ENCODE peak calls at places on chromosome 19, in five cellular contexts. One of them, this sample, is unnamed.
A peak's percentile ranks its signal among the peaks of the same experiment; 100 is the strongest.

GRCh38 chr19:46616631-46617322 is 8.1 kb downstream of the PTGIR start:
- DNase-seq in psoas muscle: no peak
- DNase-seq in heart right ventricle: peak; percentile 71
- DNase-seq in IMR-90: peak; percentile 85
- DNase-seq in gastrocnemius medialis: no peak
- DNase-seq in this sample: no peak

GRCh38 chr19:54875506-54875905 is 1.5 kb downstream of the FCAR start:
- DNase-seq in psoas muscle: no peak
- DNase-seq in heart right ventricle: no peak
- DNase-seq in IMR-90: no peak
- DNase-seq in gastrocnemius medialis: no peak
- DNase-seq in this sample: no peak

GRCh38 chr19:32869369-32870153 is at the start of gene SLC7A9:
- DNase-seq in psoas muscle: no peak
- DNase-seq in heart right ventricle: no peak
- DNase-seq in IMR-90: no peak
- DNase-seq in gastrocnemius medialis: no peak
- DNase-seq in this sample: no peak

GRCh38 chr19:36528921-36529518 is 949 bp upstream of the ZNF260 start:
- DNase-seq in psoas muscle: no peak
- DNase-seq in heart right ventricle: no peak
- DNase-seq in IMR-90: no peak
- DNase-seq in gastrocnemius medialis: no peak
- DNase-seq in this sample: no peak

GRCh38 chr19:4198467-4199126 is 16.1 kb downstream of the ANKRD24 start:
- DNase-seq in psoas muscle: no peak
- DNase-seq in heart right ventricle: no peak
- DNase-seq in IMR-90: no peak
- DNase-seq in gastrocnemius medialis: no peak
- DNase-seq in this sample: no peak

GRCh38 chr19:33259532-33259931 is 33.9 kb upstream of the SLC7A10 start:
- DNase-seq in psoas muscle: no peak
- DNase-seq in heart right ventricle: no peak
- DNase-seq in IMR-90: no peak
- DNase-seq in gastrocnemius medialis: no peak
- DNase-seq in this sample: no peak

GRCh38 chr19:50460161-50460765 is 16.0 kb upstream of the EMC10 start:
- DNase-seq in psoas muscle: no peak
- DNase-seq in heart right ventricle: no peak
- DNase-seq in IMR-90: peak; percentile 50
- DNase-seq in gastrocnemius medialis: no peak
- DNase-seq in this sample: no peak

GRCh38 chr19:38401148-38401547 is 1.7 kb upstream of the FAM98C start:
- DNase-seq in psoas muscle: no peak
- DNase-seq in heart right ventricle: no peak
- DNase-seq in IMR-90: peak; percentile 50
- DNase-seq in gastrocnemius medialis: no peak
- DNase-seq in this sample: no peak

GRCh38 chr19:4051175-4052101 is 15.3 kb downstream of the ZBTB7A start:
- DNase-seq in psoas muscle: peak; percentile 65
- DNase-seq in heart right ventricle: no peak
- DNase-seq in IMR-90: peak; percentile 55
- DNase-seq in gastrocnemius medialis: no peak
- DNase-seq in this sample: no peak

GRCh38 chr19:10068205-10068604 is 17.9 kb upstream of the SHFL start:
- DNase-seq in psoas muscle: no peak
- DNase-seq in heart right ventricle: no peak
- DNase-seq in IMR-90: no peak
- DNase-seq in gastrocnemius medialis: no peak
- DNase-seq in this sample: no peak

GRCh38 chr19:3668331-3669133 is 31.7 kb downstream of the PIP5K1C start:
- DNase-seq in psoas muscle: no peak
- DNase-seq in heart right ventricle: no peak
- DNase-seq in IMR-90: peak; percentile 39
- DNase-seq in gastrocnemius medialis: no peak
- DNase-seq in this sample: no peak

GRCh38 chr19:49514151-49514550 is 1.7 kb downstream of the FCGRT start:
- DNase-seq in psoas muscle: no peak
- DNase-seq in heart right ventricle: no peak
- DNase-seq in IMR-90: no peak
- DNase-seq in gastrocnemius medialis: no peak
- DNase-seq in this sample: no peak

GRCh38 chr19:44705502-44706010 is 6.6 kb downstream of the CEACAM16 start:
- DNase-seq in psoas muscle: no peak
- DNase-seq in heart right ventricle: no peak
- DNase-seq in IMR-90: no peak
- DNase-seq in gastrocnemius medialis: no peak
- DNase-seq in this sample: no peak

GRCh38 chr19:44626067-44626624 is 12.8 kb downstream of the IGSF23 start:
- DNase-seq in psoas muscle: no peak
- DNase-seq in heart right ventricle: no peak
- DNase-seq in IMR-90: peak; percentile 99
- DNase-seq in gastrocnemius medialis: no peak
- DNase-seq in this sample: no peak

GRCh38 chr19:55651236-55651635 is 3.2 kb downstream of the CCDC106 start:
- DNase-seq in psoas muscle: no peak
- DNase-seq in heart right ventricle: no peak
- DNase-seq in IMR-90: no peak
- DNase-seq in gastrocnemius medialis: no peak
- DNase-seq in this sample: no peak

GRCh38 chr19:58170860-58171259 is 12.0 kb upstream of the ZNF274 start:
- DNase-seq in psoas muscle: no peak
- DNase-seq in heart right ventricle: no peak
- DNase-seq in IMR-90: peak; percentile 42
- DNase-seq in gastrocnemius medialis: no peak
- DNase-seq in this sample: no peak

GRCh38 chr19:54395685-54396084 is 19.6 kb upstream of the TTYH1 start:
- DNase-seq in psoas muscle: no peak
- DNase-seq in heart right ventricle: no peak
- DNase-seq in IMR-90: no peak
- DNase-seq in gastrocnemius medialis: no peak
- DNase-seq in this sample: no peak

GRCh38 chr19:13033244-13033643 is 38.0 kb downstream of the NFIX start:
- DNase-seq in psoas muscle: no peak
- DNase-seq in heart right ventricle: no peak
- DNase-seq in IMR-90: no peak
- DNase-seq in gastrocnemius medialis: no peak
- DNase-seq in this sample: no peak
- H3K27ac ChIP-seq in psoas muscle: peak overlapping the region; percentile 99
- H3K27ac ChIP-seq in heart right ventricle: peak overlapping the region; percentile 68
- H3K27ac ChIP-seq in IMR-90: no peak overlapping the region
- H3K27ac ChIP-seq in gastrocnemius medialis: peak overlapping the region; percentile 100
- H3K27ac ChIP-seq in this sample: peak overlapping the region; percentile 98

GRCh38 chr19:48492925-48493717 is 18.5 kb downstream of the LMTK3 start:
- DNase-seq in psoas muscle: peak; percentile 91
- DNase-seq in heart right ventricle: peak; percentile 95
- DNase-seq in IMR-90: peak; percentile 94
- DNase-seq in gastrocnemius medialis: peak; percentile 83
- DNase-seq in this sample: peak; percentile 87
- H3K4me3 ChIP-seq in psoas muscle: peak overlapping the region; percentile 65
- H3K4me3 ChIP-seq in heart right ventricle: peak overlapping the region; percentile 25
- H3K4me3 ChIP-seq in IMR-90: peak overlapping the region; percentile 87
- H3K4me3 ChIP-seq in gastrocnemius medialis: peak overlapping the region; percentile 51
- H3K4me3 ChIP-seq in this sample: peak overlapping the region; percentile 70

GRCh38 chr19:7488736-7489353 is at the start of gene PEX11G:
- DNase-seq in psoas muscle: peak; percentile 92
- DNase-seq in heart right ventricle: peak; percentile 96
- DNase-seq in IMR-90: peak; percentile 81
- DNase-seq in gastrocnemius medialis: peak; percentile 73
- DNase-seq in this sample: peak; percentile 45

GRCh38 chr19:7489609-7490044 is 792 bp upstream of the PEX11G start:
- DNase-seq in psoas muscle: no peak
- DNase-seq in heart right ventricle: no peak
- DNase-seq in IMR-90: no peak
- DNase-seq in gastrocnemius medialis: no peak
- DNase-seq in this sample: no peak

GRCh38 chr19:7494416-7495098 is 5.7 kb upstream of the PEX11G start:
- DNase-seq in psoas muscle: peak; percentile 40
- DNase-seq in heart right ventricle: peak; percentile 58
- DNase-seq in IMR-90: no peak
- DNase-seq in gastrocnemius medialis: peak; percentile 69
- DNase-seq in this sample: no peak

GRCh38 chr19:7497292-7497691 is 8.5 kb upstream of the PEX11G start:
- DNase-seq in psoas muscle: no peak
- DNase-seq in heart right ventricle: no peak
- DNase-seq in IMR-90: no peak
- DNase-seq in gastrocnemius medialis: no peak
- DNase-seq in this sample: no peak

DNA sequence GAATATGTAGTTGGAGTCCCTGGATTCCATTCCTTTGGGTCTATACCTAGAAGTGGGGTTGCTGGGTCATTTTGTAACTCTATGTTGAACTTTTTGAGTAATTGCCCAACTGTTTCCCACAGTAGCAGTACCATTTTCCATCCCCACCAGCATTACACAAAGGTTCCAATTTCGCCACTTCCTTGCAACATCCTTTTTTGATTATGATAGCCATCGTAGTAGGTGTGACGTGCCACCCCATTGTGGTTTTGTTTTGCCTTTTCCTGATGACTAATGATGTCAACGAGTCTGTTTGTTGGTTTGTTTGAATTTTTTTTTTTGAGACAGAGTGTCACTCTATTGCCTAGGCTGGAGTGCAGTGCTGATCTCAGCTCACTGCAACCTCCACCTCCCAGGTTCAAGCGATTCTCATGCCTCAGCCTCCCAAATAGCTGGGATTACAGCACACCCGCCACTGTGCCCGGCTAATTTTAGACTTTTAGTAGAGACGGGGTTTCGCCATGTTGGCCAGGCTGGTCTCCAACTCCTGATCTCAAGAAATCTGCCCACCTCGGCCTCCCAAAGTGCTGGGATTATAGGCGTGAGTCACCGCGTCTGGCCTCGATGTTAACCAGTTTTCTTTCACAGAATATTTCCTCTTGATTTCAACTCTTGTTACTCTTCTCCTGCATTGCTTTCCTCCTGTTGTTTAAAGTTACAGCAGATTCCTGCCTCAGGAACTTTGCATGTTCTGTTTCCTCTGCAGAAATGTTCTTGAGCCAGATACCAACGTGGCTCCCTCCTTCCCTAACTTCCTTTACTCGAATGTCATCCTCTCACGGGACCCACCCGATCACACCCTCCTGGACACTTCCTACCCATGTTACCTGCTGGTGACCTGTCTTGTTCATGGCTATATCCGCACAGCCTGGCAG is 3.6 kb upstream of the PEX11G start:
- DNase-seq in psoas muscle: no peak
- DNase-seq in heart right ventricle: no peak
- DNase-seq in IMR-90: no peak
- DNase-seq in gastrocnemius medialis: no peak
- DNase-seq in this sample: no peak
- TF ChIP-seq CTCF in psoas muscle: no peak
- TF ChIP-seq CTCF in heart right ventricle: no peak
- TF ChIP-seq CTCF in IMR-90: no peak
- TF ChIP-seq CTCF in gastrocnemius medialis: no peak
- TF ChIP-seq CTCF in this sample: no peak

GRCh38 chr19:1153891-1154730 is 20.0 kb downstream of the SBNO2 start:
- DNase-seq in psoas muscle: no peak
- DNase-seq in heart right ventricle: no peak
- DNase-seq in IMR-90: no peak
- DNase-seq in gastrocnemius medialis: no peak
- DNase-seq in this sample: no peak
- H3K27ac ChIP-seq in psoas muscle: peak overlapping the region; percentile 85
- H3K27ac ChIP-seq in heart right ventricle: peak overlapping the region; percentile 93
- H3K27ac ChIP-seq in IMR-90: peak overlapping the region; percentile 96
- H3K27ac ChIP-seq in gastrocnemius medialis: peak overlapping the region; percentile 90
- H3K27ac ChIP-seq in this sample: peak overlapping the region; percentile 86

DNA sequence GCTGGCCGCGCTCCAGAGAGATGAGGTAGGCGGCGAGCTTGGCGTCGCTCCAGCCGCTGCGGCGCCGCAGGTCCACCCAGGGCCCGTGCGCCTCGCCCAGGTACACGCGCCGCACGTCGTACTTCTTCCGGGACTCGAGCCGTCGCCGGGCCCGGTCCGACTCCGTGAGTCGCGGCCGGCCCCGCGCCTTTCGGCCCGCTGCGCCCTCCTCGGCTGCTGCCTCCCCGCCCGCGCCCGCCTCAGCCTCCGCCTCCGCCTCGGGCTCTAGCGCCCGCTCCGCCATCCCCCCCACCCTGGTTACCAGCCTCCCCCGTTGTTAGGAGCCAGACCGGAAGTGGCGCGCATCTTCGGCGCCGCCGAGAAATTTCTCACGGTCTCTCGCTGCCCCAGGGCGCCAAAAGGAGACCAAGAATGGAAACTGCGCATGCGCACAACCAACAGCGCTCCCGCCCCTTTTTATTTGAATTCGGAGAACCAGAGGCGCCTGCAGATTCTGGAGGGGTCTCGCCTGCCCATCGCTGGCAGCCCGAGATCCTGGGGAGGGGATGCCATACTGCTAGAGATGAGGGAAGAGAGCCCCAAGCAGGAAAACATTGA is at the start of gene ZNF653:
- DNase-seq in psoas muscle: peak; percentile 92
- DNase-seq in heart right ventricle: peak; percentile 94
- DNase-seq in IMR-90: peak; percentile 92
- DNase-seq in gastrocnemius medialis: peak; percentile 86
- DNase-seq in this sample: peak; percentile 60
- H3K4me3 ChIP-seq in psoas muscle: peak within 1 kb of the TSS; percentile 84
- H3K4me3 ChIP-seq in heart right ventricle: peak within 1 kb of the TSS; percentile 99
- H3K4me3 ChIP-seq in IMR-90: peak within 1 kb of the TSS; percentile 60
- H3K4me3 ChIP-seq in gastrocnemius medialis: peak within 1 kb of the TSS; percentile 92
- H3K4me3 ChIP-seq in this sample: peak within 1 kb of the TSS; percentile 96

GRCh38 chr19:2631213-2631821 is 71.2 kb downstream of the GNG7 start:
- DNase-seq in psoas muscle: no peak
- DNase-seq in heart right ventricle: no peak
- DNase-seq in IMR-90: peak; percentile 12
- DNase-seq in gastrocnemius medialis: no peak
- DNase-seq in this sample: no peak
- TF ChIP-seq CTCF in psoas muscle: no peak
- TF ChIP-seq CTCF in heart right ventricle: no peak
- TF ChIP-seq CTCF in IMR-90: no peak
- TF ChIP-seq CTCF in gastrocnemius medialis: no peak
- TF ChIP-seq CTCF in this sample: no peak